ENCODE peak calls at places on chromosomes 12 and 14, in nine cellular contexts. T is HFF-Myc; A is HS-5; K is KG1; M is CD8-positive, alpha-beta memory T cell; G is EL; C is hippocampal formation; Z is natural killer cell; E is A172. L is an unnamed sample.

GRCh38 chr12:11902525-11902875 is 168.2 kb upstream of the BCL2L14 start:
- DNase-seq in G (no peak), E (no peak), K (no peak), Z (no peak), C (no peak), T (no peak), M (no peak), A (no peak), L (no peak)

GRCh38 chr12:25866586-25867378 is 91.7 kb upstream of the RASSF8 start:
- DNase-seq in M (no peak), Z (no peak), T (no peak), G (peak; percentile 38), C (no peak), K (no peak), A (no peak), E (no peak), L (peak; percentile 25)

GRCh38 chr12:99436584-99436983 is 211.0 kb upstream of the GARIN6 start:
- DNase-seq in G (no peak), A (no peak), Z (no peak), C (no peak), M (no peak), E (no peak), K (no peak), T (no peak), L (no peak)

GRCh38 chr14:90797451-90797850 is 18.8 kb downstream of the TTC7B start:
- DNase-seq in E (no peak), Z (no peak), K (no peak), T (no peak), C (no peak), A (no peak), M (no peak), G (no peak), L (no peak)

GRCh38 chr14:104146651-104147345 is 8.4 kb downstream of the KIF26A start:
- DNase-seq in A (no peak), C (no peak), T (no peak), G (no peak), Z (no peak), K (no peak), M (no peak), E (no peak), L (no peak)

GRCh38 chr14:92987148-92987570 is 64.2 kb downstream of the CHGA start:
- DNase-seq in K (no peak), Z (no peak), T (no peak), A (no peak), G (no peak), M (no peak), E (no peak), C (no peak), L (no peak)

GRCh38 chr12:39451977-39452376 is 9.1 kb upstream of the KIF21A start:
- DNase-seq in Z (no peak), A (no peak), E (no peak), G (no peak), K (no peak), T (no peak), M (no peak), C (no peak), L (no peak)

GRCh38 chr12:131132118-131132892 is 178.6 kb downstream of the ADGRD1 start:
- DNase-seq in Z (peak; percentile 31), C (peak; percentile 56), A (no peak), K (no peak), G (peak; percentile 12), M (peak; percentile 50), T (no peak), E (peak; percentile 41), L (no peak)

GRCh38 chr12:69698769-69699540 is at the start of gene BEST3:
- DNase-seq in G (no peak), T (no peak), Z (no peak), K (no peak), C (no peak), E (no peak), A (no peak), M (no peak), L (no peak)

GRCh38 chr12:55847603-55848329 is 5.0 kb upstream of the MMP19 start:
- DNase-seq in T (peak; percentile 100), E (peak; percentile 94), K (no peak), Z (no peak), C (peak; percentile 18), G (peak; percentile 99), A (peak; percentile 97), M (no peak), L (peak; percentile 99)

GRCh38 chr12:84913151-84913550 is 552 bp upstream of the SLC6A15 start:
- DNase-seq in K (no peak), T (no peak), C (no peak), G (no peak), Z (no peak), E (no peak), A (no peak), M (no peak), L (no peak)

GRCh38 chr12:48863296-48863695 is 2.4 kb downstream of the RND1 start:
- DNase-seq in C (no peak), M (no peak), T (no peak), G (no peak), E (no peak), A (no peak), K (no peak), Z (no peak), L (no peak)